ENCODE peak calls at places on chromosomes 1 and 21, in five cellular contexts. K is SK-N-SH, Y is ovary, S is suprapubic skin, F is tibial nerve. D is an unnamed sample.
A peak's percentile ranks its signal among the peaks of the same experiment; 100 is the strongest.

GRCh38 chr21:41328660-41329300 is 12.2 kb downstream of the FAM3B start:
- DNase-seq in K (no peak), Y (no peak), S (no peak), F (no peak), D (no peak)

GRCh38 chr21:42616366-42617340 is 36.8 kb upstream of the PDE9A start:
- DNase-seq in K (no peak), Y (no peak), S (peak; percentile 55), F (no peak), D (no peak)

GRCh38 chr1:110686188-110686587 is 11.4 kb upstream of the KCNA3 start:
- DNase-seq in K (no peak), Y (no peak), S (no peak), F (no peak), D (no peak)

GRCh38 chr1:33119050-33119449 is 38.1 kb downstream of the AZIN2 start:
- DNase-seq in K (no peak), Y (no peak), S (no peak), F (no peak), D (no peak)

GRCh38 chr1:108570128-108570527 is 10.2 kb downstream of the EEIG2 start:
- DNase-seq in K (peak; percentile 31), Y (no peak), S (no peak), F (no peak), D (no peak)

GRCh38 chr1:94325379-94326302 is 88.3 kb upstream of the ARHGAP29 start:
- DNase-seq in K (no peak), Y (no peak), S (no peak), F (no peak), D (no peak)

GRCh38 chr1:218048828-218049227 is 236.3 kb upstream of the RRP15 start:
- DNase-seq in K (no peak), Y (no peak), S (no peak), F (no peak), D (no peak)

GRCh38 chr1:240499012-240499411 is 112.9 kb downstream of the GREM2 start:
- DNase-seq in K (no peak), Y (no peak), S (no peak), F (no peak), D (no peak)

GRCh38 chr1:25123551-25123950 is 108.8 kb downstream of the SYF2 start:
- DNase-seq in K (no peak), Y (no peak), S (no peak), F (no peak), D (no peak)

GRCh38 chr1:22832414-22832786 is 121.8 kb downstream of the EPHB2 start:
- DNase-seq in K (no peak), Y (no peak), S (no peak), F (no peak), D (no peak)

GRCh38 chr1:2132222-2133038 is 62.1 kb downstream of the FAAP20 start:
- DNase-seq in K (peak; percentile 82), Y (peak; percentile 73), S (peak; percentile 71), F (peak; percentile 25), D (peak; percentile 87)

GRCh38 chr1:234466945-234467344 is 12.0 kb downstream of the TARBP1 start:
- DNase-seq in K (no peak), Y (no peak), S (no peak), F (no peak), D (no peak)

GRCh38 chr1:19390901-19391595 is 78.9 kb downstream of the SLC66A1 start:
- DNase-seq in K (peak; percentile 85), Y (peak; percentile 71), S (peak; percentile 84), F (peak; percentile 75), D (peak; percentile 87)

GRCh38 chr1:68051475-68051874 is 1.0 kb upstream of the DIRAS3 start:
- DNase-seq in K (peak; percentile 78), Y (peak; percentile 83), S (peak; percentile 63), F (no peak), D (no peak)

GRCh38 chr21:44800103-44800502 is 1.5 kb downstream of the UBE2G2 start:
- DNase-seq in K (peak; percentile 64), Y (no peak), S (no peak), F (peak; percentile 45), D (no peak)

GRCh38 chr1:153792631-153793041 is 17.4 kb downstream of the SLC27A3 start:
- DNase-seq in K (no peak), Y (no peak), S (peak; percentile 61), F (no peak), D (peak; percentile 63)

GRCh38 chr1:43913051-43913501 is 20.5 kb upstream of the ARTN start:
- DNase-seq in K (peak; percentile 56), Y (no peak), S (no peak), F (no peak), D (no peak)

GRCh38 chr1:206551296-206551984 is 44.1 kb downstream of the RASSF5 start:
- DNase-seq in K (no peak), Y (no peak), S (no peak), F (no peak), D (no peak)

GRCh38 chr1:226723640-226724532 is 15.2 kb downstream of the ITPKB start:
- DNase-seq in K (no peak), Y (peak; percentile 72), S (peak; percentile 59), F (peak; percentile 68), D (peak; percentile 80)

GRCh38 chr1:81113688-81114087 is 687.0 kb upstream of the ADGRL2 start:
- DNase-seq in K (peak; percentile 15), Y (no peak), S (no peak), F (no peak), D (no peak)

GRCh38 chr1:198220428-198220827 is 63.6 kb downstream of the NEK7 start:
- DNase-seq in K (no peak), Y (no peak), S (no peak), F (no peak), D (no peak)

GRCh38 chr1:209840611-209841010 is 12.8 kb downstream of the UTP25 start:
- DNase-seq in K (no peak), Y (no peak), S (no peak), F (no peak), D (no peak)
- H3K36me3 ChIP-seq in K (peaks cover 83% of the 10 kb centered on the region), Y (no peaks in the 10 kb centered on the region), S (peaks cover 97% of the 10 kb centered on the region), F (peaks cover 19% of the 10 kb centered on the region), D (peaks cover 64% of the 10 kb centered on the region)

DNA sequence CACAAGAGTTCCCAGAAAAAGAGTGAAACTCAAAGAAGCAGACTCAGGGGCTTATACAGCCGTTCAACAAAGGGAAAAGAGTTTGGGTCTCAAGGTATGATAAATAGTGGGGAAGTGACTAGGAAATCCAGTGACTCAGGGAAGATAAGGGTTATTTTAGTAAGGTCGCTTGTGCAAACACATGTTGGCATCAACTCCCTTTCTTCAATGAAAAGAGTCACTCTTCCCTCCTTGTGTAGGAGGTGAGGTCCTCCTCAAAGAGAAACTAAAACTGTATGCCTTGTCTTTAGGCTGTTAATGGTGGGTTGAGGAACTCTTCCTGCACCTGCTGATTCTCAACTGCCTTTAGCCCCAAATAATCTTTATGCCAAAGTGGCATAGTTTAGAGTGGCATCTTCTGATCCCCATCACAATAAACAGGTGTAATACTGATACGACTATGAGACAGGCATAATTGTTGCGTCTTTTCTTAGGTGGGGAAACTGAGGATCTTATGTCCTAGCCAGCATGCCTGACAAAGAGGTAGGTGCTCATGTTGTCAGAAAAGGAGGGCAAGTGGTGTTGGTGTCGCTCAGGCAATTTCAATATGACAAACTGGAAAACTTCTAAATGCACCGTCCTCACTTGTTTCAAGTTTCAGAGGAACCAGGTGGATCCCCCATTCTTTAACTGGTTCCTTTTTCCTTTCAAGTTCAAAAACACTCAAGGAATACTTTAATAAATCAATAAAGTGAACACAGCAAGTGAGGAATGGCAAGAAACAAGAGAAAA is 294.1 kb upstream of the RUNX1 start:
- DNase-seq in K (no peak), Y (no peak), S (no peak), F (no peak), D (no peak)
- TF ChIP-seq EP300 in K (no peak), Y (no peak), S (no peak), F (no peak), D (no peak)

DNA sequence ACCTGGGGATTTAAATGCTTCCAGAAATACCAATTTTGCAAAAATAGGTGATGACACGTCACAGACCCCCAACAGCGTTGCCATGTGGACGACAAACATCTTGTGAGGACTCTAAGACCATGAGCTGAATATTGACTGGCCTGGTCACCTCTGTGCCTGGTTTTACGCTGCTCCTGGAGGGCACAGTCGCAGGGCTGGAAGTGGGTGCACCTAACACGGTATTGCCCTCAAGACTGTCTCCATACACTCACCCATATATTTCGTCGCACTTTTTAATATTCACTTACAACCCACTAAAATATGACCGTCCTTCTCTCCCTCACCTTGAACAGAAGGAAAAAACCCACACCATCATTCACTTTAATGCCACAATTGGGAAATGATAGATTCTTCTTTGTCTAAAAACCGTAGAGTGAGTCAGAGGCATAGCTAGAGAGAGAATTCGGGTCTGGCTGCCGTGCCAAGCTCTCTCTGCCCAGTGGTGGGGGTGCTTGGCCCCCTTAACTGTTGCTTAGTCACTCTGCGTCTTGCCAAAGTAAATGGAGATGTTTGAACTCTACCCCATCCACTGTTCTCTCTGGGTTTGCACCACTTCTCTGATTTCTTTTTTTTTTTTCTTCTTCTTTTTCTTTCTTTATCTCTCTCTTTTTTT is 40.8 kb upstream of the UTS2 start:
- DNase-seq in K (no peak), Y (no peak), S (no peak), F (peak; percentile 27), D (peak; percentile 28)
- H3K36me3 ChIP-seq in K (no peaks in the 10 kb centered on the region), Y (no peaks in the 10 kb centered on the region), S (no peaks in the 10 kb centered on the region), F (no peaks in the 10 kb centered on the region), D (no peaks in the 10 kb centered on the region)

GRCh38 chr1:210057593-210057992 is 119.6 kb downstream of the SYT14 start:
- DNase-seq in K (no peak), Y (no peak), S (no peak), F (no peak), D (no peak)

DNA sequence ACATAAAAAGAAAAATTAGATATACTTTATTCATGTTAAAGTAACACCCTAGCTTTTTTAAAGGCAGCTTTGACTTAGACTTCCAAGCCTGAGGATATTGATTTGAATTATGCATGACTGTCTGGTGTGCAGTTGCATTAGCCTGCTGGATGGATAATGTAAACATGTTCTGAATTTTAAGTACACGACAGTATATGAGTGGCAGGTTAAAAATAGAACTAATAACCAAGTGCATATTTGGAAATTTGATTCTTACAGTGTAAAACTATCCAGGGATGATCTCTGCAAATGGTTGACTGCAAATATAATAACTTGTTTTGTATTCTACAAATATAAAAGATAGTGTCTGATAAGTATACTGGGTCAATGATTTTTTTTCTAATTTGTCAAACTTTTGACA is 124.0 kb downstream of the SYT14 start:
- DNase-seq in K (no peak), Y (no peak), S (no peak), F (no peak), D (no peak)
- TF ChIP-seq EP300 in K (no peak), Y (no peak), S (no peak), F (no peak), D (no peak)

GRCh38 chr1:155697046-155697445 is 8.2 kb downstream of the DAP3 start:
- DNase-seq in K (no peak), Y (no peak), S (no peak), F (no peak), D (no peak)
- H3K36me3 ChIP-seq in K (peaks cover 44% of the 10 kb centered on the region), Y (no peaks in the 10 kb centered on the region), S (peaks cover under 1% of the 10 kb centered on the region), F (no peaks in the 10 kb centered on the region), D (no peaks in the 10 kb centered on the region)

GRCh38 chr1:15236226-15237145 is 10.5 kb upstream of the FHAD1 start:
- DNase-seq in K (no peak), Y (no peak), S (no peak), F (no peak), D (no peak)
- TF ChIP-seq EP300 in K (no peak), Y (no peak), S (no peak), F (no peak), D (no peak)